ENCODE peak calls at places on chromosomes 2 and 18, in eight cellular contexts. P is omental fat pad, X is endothelial cell, C is GM03348, J is iris pigment epithelial cell, Z is vagina, K is NCI-H82, M is NCI-H1417. A is an unnamed sample.

GRCh38 chr2:182018218-182018617 is 32.6 kb downstream of the PPP1R1C start:
- DNase-seq in C (peak), J (peak), M (no peak), Z (no peak), K (no peak), X (no peak), P (no peak), A (no peak)

GRCh38 chr2:228927028-228928010 is 343.8 kb downstream of the PID1 start:
- DNase-seq in C (no peak), K (no peak), J (peak), X (no peak), M (no peak), Z (no peak), P (no peak), A (no peak)

GRCh38 chr2:99636432-99637034 is 146.7 kb upstream of the REV1 start:
- DNase-seq in M (no peak), P (no peak), K (no peak), X (no peak), J (no peak), C (peak), Z (peak), A (peak)

GRCh38 chr2:46942143-46942526 is 26.5 kb upstream of the MCFD2 start:
- DNase-seq in C (peak), Z (no peak), J (peak), P (no peak), X (no peak), M (no peak), K (peak), A (no peak)

GRCh38 chr18:23529597-23529996 is 26.3 kb downstream of the RMC1 start:
- DNase-seq in K (no peak), M (no peak), C (peak), X (no peak), Z (no peak), J (peak), P (no peak), A (no peak)

GRCh38 chr2:234288974-234289455 is 207.9 kb downstream of the ARL4C start:
- DNase-seq in Z (no peak), P (peak), K (peak), X (peak), M (peak), J (peak), C (peak), A (peak)

GRCh38 chr18:36546028-36546427 is 248.5 kb downstream of the FHOD3 start:
- DNase-seq in K (no peak), J (no peak), X (no peak), P (no peak), Z (peak), M (no peak), C (no peak), A (no peak)

GRCh38 chr2:65024149-65024829 is 31.9 kb upstream of the CEP68 start:
- DNase-seq in J (peak), Z (no peak), K (no peak), X (no peak), C (peak), P (no peak), M (no peak), A (no peak)

GRCh38 chr2:168736636-168737424 is 65.6 kb upstream of the NOSTRIN start:
- DNase-seq in K (no peak), P (no peak), M (peak), C (no peak), Z (no peak), J (no peak), X (no peak), A (no peak)

GRCh38 chr2:96869281-96869823 is 528 bp downstream of the SEMA4C start:
- DNase-seq in M (peak), X (peak), P (no peak), K (peak), C (peak), Z (no peak), J (peak), A (peak)

GRCh38 chr2:237806334-237806733 is 7.8 kb downstream of the RBM44 start:
- DNase-seq in P (no peak), C (no peak), J (peak), M (no peak), K (no peak), X (no peak), Z (no peak), A (no peak)

GRCh38 chr2:68861330-68861729 is 9.9 kb downstream of the BMP10 start:
- DNase-seq in M (no peak), Z (no peak), J (no peak), K (no peak), P (no peak), X (no peak), C (no peak), A (no peak)

GRCh38 chr2:172512810-172513523 is 42.9 kb upstream of the PDK1 start:
- DNase-seq in P (no peak), K (no peak), C (no peak), M (no peak), J (no peak), X (no peak), Z (no peak), A (no peak)

GRCh38 chr2:239836021-239836765 is 188.9 kb downstream of the NDUFA10 start:
- DNase-seq in P (no peak), C (no peak), X (no peak), J (no peak), M (no peak), K (no peak), Z (peak), A (no peak)

GRCh38 chr2:10987861-10988260 is 76.1 kb downstream of the KCNF1 start:
- DNase-seq in K (no peak), J (no peak), C (no peak), P (no peak), M (no peak), Z (no peak), X (no peak), A (no peak)

GRCh38 chr2:229330952-229331351 is 59.9 kb upstream of the PID1 start:
- DNase-seq in X (no peak), P (no peak), K (no peak), C (no peak), J (no peak), Z (no peak), M (no peak), A (peak)

GRCh38 chr2:116435648-116436047 is 1378.8 kb upstream of the DDX18 start:
- DNase-seq in J (no peak), C (no peak), K (no peak), Z (no peak), X (no peak), M (no peak), P (no peak), A (no peak)

GRCh38 chr2:226048625-226049024 is 649.1 kb downstream of the NYAP2 start:
- DNase-seq in Z (no peak), P (no peak), C (no peak), K (no peak), J (peak), X (peak), M (no peak), A (no peak)

GRCh38 chr2:178829299-178829698 is 22.1 kb upstream of the TTN start:
- DNase-seq in J (peak), X (no peak), C (no peak), K (no peak), M (no peak), Z (no peak), P (no peak), A (no peak)

GRCh38 chr2:67013821-67014220 is 383.3 kb upstream of the ETAA1 start:
- DNase-seq in X (no peak), P (no peak), C (no peak), K (no peak), Z (no peak), M (no peak), J (peak), A (no peak)

GRCh38 chr2:43729775-43730174 is 44.1 kb upstream of the DYNC2LI1 start:
- DNase-seq in K (no peak), M (no peak), Z (no peak), X (no peak), C (no peak), P (no peak), J (no peak), A (no peak)

GRCh38 chr2:9914384-9915065 is 37.0 kb upstream of the GRHL1 start:
- DNase-seq in X (no peak), P (no peak), Z (no peak), M (no peak), K (no peak), C (peak), J (peak), A (peak)

A was measured in gastrocnemius medialis.